ENCODE peak calls at places on chromosomes 12 and 14, in ten cellular contexts. One of them, this sample, is unnamed.

GRCh38 chr14:91796622-91797347 is 64.9 kb upstream of the CATSPERB start:
- DNase-seq in mucosa of descending colon: no peak
- DNase-seq in stomach: no peak
- DNase-seq in 8988T: no peak
- DNase-seq in frontal cortex: no peak
- DNase-seq in A172: no peak
- DNase-seq in GM12864: no peak
- DNase-seq in C1 segment of cervical spinal cord: no peak
- DNase-seq in AG08396: peak
- DNase-seq in bronchial epithelial cell: no peak
- DNase-seq in this sample: no peak

GRCh38 chr12:65296503-65297265 is 18.2 kb downstream of the MSRB3 start:
- DNase-seq in AG08396: no peak
- DNase-seq in A172: no peak
- DNase-seq in frontal cortex: no peak
- DNase-seq in C1 segment of cervical spinal cord: no peak
- DNase-seq in mucosa of descending colon: no peak
- DNase-seq in GM12864: no peak
- DNase-seq in bronchial epithelial cell: no peak
- DNase-seq in stomach: no peak
- DNase-seq in 8988T: no peak
- DNase-seq in this sample: no peak

GRCh38 chr12:6383572-6384498 is at the start of gene LTBR:
- DNase-seq in 8988T: peak
- DNase-seq in frontal cortex: peak
- DNase-seq in bronchial epithelial cell: peak
- DNase-seq in A172: no peak
- DNase-seq in GM12864: no peak
- DNase-seq in mucosa of descending colon: peak
- DNase-seq in C1 segment of cervical spinal cord: peak
- DNase-seq in stomach: peak
- DNase-seq in AG08396: peak
- DNase-seq in this sample: peak

GRCh38 chr14:27672047-27672446 is 1074.2 kb upstream of the NOVA1 start:
- DNase-seq in AG08396: no peak
- DNase-seq in GM12864: no peak
- DNase-seq in bronchial epithelial cell: no peak
- DNase-seq in A172: peak
- DNase-seq in frontal cortex: no peak
- DNase-seq in stomach: no peak
- DNase-seq in C1 segment of cervical spinal cord: no peak
- DNase-seq in mucosa of descending colon: no peak
- DNase-seq in 8988T: no peak
- DNase-seq in this sample: no peak

GRCh38 chr14:104370256-104370870 is 209.2 kb upstream of the C14orf180 start:
- DNase-seq in bronchial epithelial cell: no peak
- DNase-seq in stomach: peak
- DNase-seq in A172: no peak
- DNase-seq in GM12864: no peak
- DNase-seq in mucosa of descending colon: peak
- DNase-seq in 8988T: peak
- DNase-seq in C1 segment of cervical spinal cord: no peak
- DNase-seq in AG08396: no peak
- DNase-seq in frontal cortex: peak
- DNase-seq in this sample: no peak

GRCh38 chr14:38405851-38406630 is 150.1 kb upstream of the CLEC14A start:
- DNase-seq in AG08396: no peak
- DNase-seq in A172: peak
- DNase-seq in GM12864: no peak
- DNase-seq in C1 segment of cervical spinal cord: no peak
- DNase-seq in stomach: no peak
- DNase-seq in bronchial epithelial cell: no peak
- DNase-seq in 8988T: no peak
- DNase-seq in mucosa of descending colon: no peak
- DNase-seq in frontal cortex: no peak
- DNase-seq in this sample: no peak

GRCh38 chr12:43104524-43104923 is 447.5 kb downstream of the ADAMTS20 start:
- DNase-seq in C1 segment of cervical spinal cord: no peak
- DNase-seq in stomach: no peak
- DNase-seq in AG08396: no peak
- DNase-seq in 8988T: no peak
- DNase-seq in mucosa of descending colon: no peak
- DNase-seq in A172: peak
- DNase-seq in bronchial epithelial cell: no peak
- DNase-seq in GM12864: no peak
- DNase-seq in frontal cortex: no peak
- DNase-seq in this sample: no peak

GRCh38 chr12:107983871-107984480 is 145.1 kb upstream of the WSCD2 start:
- DNase-seq in bronchial epithelial cell: peak
- DNase-seq in C1 segment of cervical spinal cord: no peak
- DNase-seq in frontal cortex: no peak
- DNase-seq in A172: no peak
- DNase-seq in stomach: no peak
- DNase-seq in GM12864: no peak
- DNase-seq in mucosa of descending colon: no peak
- DNase-seq in 8988T: no peak
- DNase-seq in AG08396: no peak
- DNase-seq in this sample: no peak

GRCh38 chr12:66044731-66045130 is 85.8 kb downstream of the LLPH start:
- DNase-seq in frontal cortex: no peak
- DNase-seq in AG08396: peak
- DNase-seq in 8988T: no peak
- DNase-seq in GM12864: no peak
- DNase-seq in mucosa of descending colon: no peak
- DNase-seq in stomach: no peak
- DNase-seq in bronchial epithelial cell: peak
- DNase-seq in A172: peak
- DNase-seq in C1 segment of cervical spinal cord: no peak
- DNase-seq in this sample: no peak

GRCh38 chr14:50067723-50068495 is 48.5 kb downstream of the VCPKMT start:
- DNase-seq in frontal cortex: no peak
- DNase-seq in GM12864: no peak
- DNase-seq in stomach: peak
- DNase-seq in 8988T: no peak
- DNase-seq in mucosa of descending colon: no peak
- DNase-seq in bronchial epithelial cell: peak
- DNase-seq in C1 segment of cervical spinal cord: no peak
- DNase-seq in A172: peak
- DNase-seq in AG08396: peak
- DNase-seq in this sample: no peak

GRCh38 chr14:59439256-59440015 is 25.7 kb downstream of the GPR135 start:
- DNase-seq in frontal cortex: no peak
- DNase-seq in mucosa of descending colon: no peak
- DNase-seq in A172: no peak
- DNase-seq in AG08396: no peak
- DNase-seq in GM12864: no peak
- DNase-seq in 8988T: no peak
- DNase-seq in stomach: no peak
- DNase-seq in C1 segment of cervical spinal cord: no peak
- DNase-seq in bronchial epithelial cell: peak
- DNase-seq in this sample: no peak

GRCh38 chr14:102314242-102315011 is 5.1 kb upstream of the ZNF839 start:
- DNase-seq in mucosa of descending colon: peak
- DNase-seq in bronchial epithelial cell: peak
- DNase-seq in GM12864: no peak
- DNase-seq in A172: peak
- DNase-seq in AG08396: peak
- DNase-seq in 8988T: peak
- DNase-seq in frontal cortex: peak
- DNase-seq in C1 segment of cervical spinal cord: peak
- DNase-seq in stomach: peak
- DNase-seq in this sample: no peak

GRCh38 chr12:30622509-30622908 is 73.2 kb downstream of the IPO8 start:
- DNase-seq in stomach: no peak
- DNase-seq in frontal cortex: no peak
- DNase-seq in 8988T: no peak
- DNase-seq in A172: peak
- DNase-seq in bronchial epithelial cell: peak
- DNase-seq in C1 segment of cervical spinal cord: no peak
- DNase-seq in mucosa of descending colon: no peak
- DNase-seq in GM12864: peak
- DNase-seq in AG08396: peak
- DNase-seq in this sample: no peak

GRCh38 chr14:65251213-65251612 is 148.9 kb upstream of the MAX start:
- DNase-seq in GM12864: no peak
- DNase-seq in A172: peak
- DNase-seq in mucosa of descending colon: no peak
- DNase-seq in AG08396: peak
- DNase-seq in frontal cortex: no peak
- DNase-seq in C1 segment of cervical spinal cord: no peak
- DNase-seq in bronchial epithelial cell: peak
- DNase-seq in 8988T: no peak
- DNase-seq in stomach: no peak
- DNase-seq in this sample: no peak

GRCh38 chr12:26239508-26240328 is 44.3 kb downstream of the SSPN start:
- DNase-seq in mucosa of descending colon: peak
- DNase-seq in AG08396: peak
- DNase-seq in GM12864: no peak
- DNase-seq in frontal cortex: peak
- DNase-seq in C1 segment of cervical spinal cord: peak
- DNase-seq in A172: peak
- DNase-seq in 8988T: no peak
- DNase-seq in bronchial epithelial cell: peak
- DNase-seq in stomach: no peak
- DNase-seq in this sample: no peak

GRCh38 chr12:79187032-79187431 is 322.5 kb downstream of the SYT1 start:
- DNase-seq in stomach: no peak
- DNase-seq in C1 segment of cervical spinal cord: no peak
- DNase-seq in GM12864: no peak
- DNase-seq in A172: no peak
- DNase-seq in 8988T: no peak
- DNase-seq in bronchial epithelial cell: no peak
- DNase-seq in mucosa of descending colon: no peak
- DNase-seq in frontal cortex: no peak
- DNase-seq in AG08396: no peak
- DNase-seq in this sample: no peak

GRCh38 chr14:78788467-78789360 is 618.5 kb downstream of the NRXN3 start:
- DNase-seq in 8988T: no peak
- DNase-seq in stomach: no peak
- DNase-seq in GM12864: no peak
- DNase-seq in bronchial epithelial cell: peak
- DNase-seq in AG08396: no peak
- DNase-seq in C1 segment of cervical spinal cord: no peak
- DNase-seq in A172: no peak
- DNase-seq in frontal cortex: no peak
- DNase-seq in mucosa of descending colon: no peak
- DNase-seq in this sample: no peak

GRCh38 chr12:122028165-122028591 is 6.5 kb downstream of the BCL7A start:
- DNase-seq in 8988T: no peak
- DNase-seq in frontal cortex: no peak
- DNase-seq in mucosa of descending colon: no peak
- DNase-seq in stomach: no peak
- DNase-seq in C1 segment of cervical spinal cord: peak
- DNase-seq in A172: peak
- DNase-seq in GM12864: no peak
- DNase-seq in AG08396: peak
- DNase-seq in bronchial epithelial cell: peak
- DNase-seq in this sample: no peak

GRCh38 chr12:130281157-130281799 is 56.4 kb upstream of the PIWIL1 start:
- DNase-seq in C1 segment of cervical spinal cord: no peak
- DNase-seq in AG08396: no peak
- DNase-seq in frontal cortex: peak
- DNase-seq in mucosa of descending colon: no peak
- DNase-seq in GM12864: no peak
- DNase-seq in A172: no peak
- DNase-seq in bronchial epithelial cell: no peak
- DNase-seq in stomach: no peak
- DNase-seq in 8988T: no peak
- DNase-seq in this sample: no peak

GRCh38 chr14:75972729-75973480 is 8.9 kb downstream of the TGFB3 start:
- DNase-seq in AG08396: no peak
- DNase-seq in mucosa of descending colon: no peak
- DNase-seq in GM12864: no peak
- DNase-seq in A172: no peak
- DNase-seq in C1 segment of cervical spinal cord: no peak
- DNase-seq in 8988T: no peak
- DNase-seq in stomach: no peak
- DNase-seq in bronchial epithelial cell: no peak
- DNase-seq in frontal cortex: no peak
- DNase-seq in this sample: no peak

GRCh38 chr12:111585619-111586135 is 13.4 kb downstream of the ATXN2 start:
- DNase-seq in GM12864: no peak
- DNase-seq in AG08396: no peak
- DNase-seq in mucosa of descending colon: no peak
- DNase-seq in bronchial epithelial cell: no peak
- DNase-seq in A172: no peak
- DNase-seq in stomach: no peak
- DNase-seq in C1 segment of cervical spinal cord: no peak
- DNase-seq in 8988T: no peak
- DNase-seq in frontal cortex: no peak
- DNase-seq in this sample: no peak

GRCh38 chr14:38208825-38209562 is 1.3 kb downstream of the SSTR1 start:
- DNase-seq in AG08396: peak
- DNase-seq in stomach: peak
- DNase-seq in C1 segment of cervical spinal cord: no peak
- DNase-seq in GM12864: no peak
- DNase-seq in frontal cortex: peak
- DNase-seq in mucosa of descending colon: peak
- DNase-seq in A172: no peak
- DNase-seq in 8988T: peak
- DNase-seq in bronchial epithelial cell: no peak
- DNase-seq in this sample: no peak

GRCh38 chr12:26091837-26092236 is 33.0 kb downstream of the BHLHE41 start:
- DNase-seq in C1 segment of cervical spinal cord: no peak
- DNase-seq in stomach: no peak
- DNase-seq in mucosa of descending colon: no peak
- DNase-seq in A172: no peak
- DNase-seq in AG08396: no peak
- DNase-seq in frontal cortex: no peak
- DNase-seq in GM12864: no peak
- DNase-seq in 8988T: no peak
- DNase-seq in bronchial epithelial cell: no peak
- DNase-seq in this sample: no peak

GRCh38 chr14:77950371-77950770 is 150.5 kb downstream of the ADCK1 start:
- DNase-seq in GM12864: no peak
- DNase-seq in bronchial epithelial cell: no peak
- DNase-seq in A172: no peak
- DNase-seq in AG08396: no peak
- DNase-seq in mucosa of descending colon: no peak
- DNase-seq in 8988T: no peak
- DNase-seq in C1 segment of cervical spinal cord: no peak
- DNase-seq in frontal cortex: peak
- DNase-seq in stomach: no peak
- DNase-seq in this sample: no peak

GRCh38 chr12:49877066-49877465 is 26.6 kb downstream of the FAIM2 start:
- DNase-seq in bronchial epithelial cell: no peak
- DNase-seq in 8988T: no peak
- DNase-seq in frontal cortex: no peak
- DNase-seq in GM12864: no peak
- DNase-seq in AG08396: no peak
- DNase-seq in A172: no peak
- DNase-seq in C1 segment of cervical spinal cord: no peak
- DNase-seq in mucosa of descending colon: no peak
- DNase-seq in stomach: no peak
- DNase-seq in this sample: no peak

GRCh38 chr14:92507174-92507768 is 6.3 kb upstream of the RIN3 start:
- DNase-seq in 8988T: no peak
- DNase-seq in C1 segment of cervical spinal cord: no peak
- DNase-seq in stomach: no peak
- DNase-seq in bronchial epithelial cell: peak
- DNase-seq in frontal cortex: no peak
- DNase-seq in A172: no peak
- DNase-seq in GM12864: peak
- DNase-seq in mucosa of descending colon: peak
- DNase-seq in AG08396: no peak
- DNase-seq in this sample: no peak

GRCh38 chr14:56841611-56842010 is 31.3 kb upstream of the OTX2 start:
- DNase-seq in stomach: no peak
- DNase-seq in 8988T: no peak
- DNase-seq in C1 segment of cervical spinal cord: no peak
- DNase-seq in mucosa of descending colon: no peak
- DNase-seq in frontal cortex: no peak
- DNase-seq in GM12864: no peak
- DNase-seq in bronchial epithelial cell: no peak
- DNase-seq in A172: no peak
- DNase-seq in AG08396: no peak
- DNase-seq in this sample: no peak

GRCh38 chr12:132323171-132324010 is 6.0 kb downstream of the GALNT9 start:
- DNase-seq in GM12864: no peak
- DNase-seq in bronchial epithelial cell: no peak
- DNase-seq in stomach: no peak
- DNase-seq in A172: no peak
- DNase-seq in frontal cortex: no peak
- DNase-seq in 8988T: no peak
- DNase-seq in AG08396: no peak
- DNase-seq in mucosa of descending colon: peak
- DNase-seq in C1 segment of cervical spinal cord: no peak
- DNase-seq in this sample: no peak

This sample was measured in LNCaP clone FGC.